ENCODE peak calls at places on chromosomes 6 and 20, in four cellular contexts. One of them, this sample, is unnamed.
A peak's percentile ranks its signal among the peaks of the same experiment; 100 is the strongest.

GRCh38 chr6:35897036-35897435 is 23.9 kb downstream of the SRPK1 start:
- DNase-seq in PC-3: no peak
- DNase-seq in GM23338: no peak
- DNase-seq in GM23248: no peak
- DNase-seq in this sample: no peak

GRCh38 chr6:98808522-98809210 is 25.7 kb upstream of the POU3F2 start:
- DNase-seq in PC-3: peak; percentile 40
- DNase-seq in GM23338: no peak
- DNase-seq in GM23248: peak; percentile 12
- DNase-seq in this sample: no peak

GRCh38 chr6:137852346-137852745 is 14.7 kb upstream of the TNFAIP3 start:
- DNase-seq in PC-3: no peak
- DNase-seq in GM23338: no peak
- DNase-seq in GM23248: peak; percentile 51
- DNase-seq in this sample: no peak

GRCh38 chr6:111846061-111846460 is 27.2 kb downstream of the FYN start:
- DNase-seq in PC-3: no peak
- DNase-seq in GM23338: no peak
- DNase-seq in GM23248: no peak
- DNase-seq in this sample: no peak

GRCh38 chr6:27867051-27867940 is 44.9 kb downstream of the OR2B2 start:
- DNase-seq in PC-3: no peak
- DNase-seq in GM23338: peak; percentile 94
- DNase-seq in GM23248: peak; percentile 85
- DNase-seq in this sample: peak; percentile 83

GRCh38 chr20:37567671-37568588 is 40.3 kb upstream of the BLCAP start:
- DNase-seq in PC-3: peak; percentile 27
- DNase-seq in GM23338: peak; percentile 72
- DNase-seq in GM23248: peak; percentile 12
- DNase-seq in this sample: no peak

GRCh38 chr6:105836889-105837288 is 249.2 kb upstream of the PRDM1 start:
- DNase-seq in PC-3: peak; percentile 52
- DNase-seq in GM23338: no peak
- DNase-seq in GM23248: no peak
- DNase-seq in this sample: peak; percentile 42

GRCh38 chr20:6384368-6384767 is 261.5 kb upstream of the FERMT1 start:
- DNase-seq in PC-3: no peak
- DNase-seq in GM23338: no peak
- DNase-seq in GM23248: no peak
- DNase-seq in this sample: no peak

GRCh38 chr20:44943828-44944227 is 16.4 kb downstream of the TOMM34 start:
- DNase-seq in PC-3: no peak
- DNase-seq in GM23338: no peak
- DNase-seq in GM23248: no peak
- DNase-seq in this sample: no peak

GRCh38 chr6:161200610-161201201 is 73.2 kb downstream of the AGPAT4 start:
- DNase-seq in PC-3: no peak
- DNase-seq in GM23338: peak; percentile 32
- DNase-seq in GM23248: no peak
- DNase-seq in this sample: no peak

GRCh38 chr6:73542882-73543281 is 22.1 kb upstream of the EEF1A1 start:
- DNase-seq in PC-3: no peak
- DNase-seq in GM23338: no peak
- DNase-seq in GM23248: no peak
- DNase-seq in this sample: no peak

GRCh38 chr20:62387219-62387913 is 463 bp downstream of the RPS21 start:
- DNase-seq in PC-3: no peak
- DNase-seq in GM23338: no peak
- DNase-seq in GM23248: no peak
- DNase-seq in this sample: no peak

GRCh38 chr6:99568103-99568933 is at the start of gene CCNC:
- DNase-seq in PC-3: peak; percentile 95
- DNase-seq in GM23338: peak; percentile 98
- DNase-seq in GM23248: peak; percentile 97
- DNase-seq in this sample: peak; percentile 97

GRCh38 chr6:84017709-84018452 is 15.7 kb upstream of the MRAP2 start:
- DNase-seq in PC-3: no peak
- DNase-seq in GM23338: no peak
- DNase-seq in GM23248: no peak
- DNase-seq in this sample: no peak

GRCh38 chr6:31663961-31664789 is 622 bp downstream of the GPANK1 start:
- DNase-seq in PC-3: peak; percentile 73
- DNase-seq in GM23338: no peak
- DNase-seq in GM23248: peak; percentile 90
- DNase-seq in this sample: peak; percentile 44

GRCh38 chr20:20827992-20828597 is 115.7 kb upstream of the RALGAPA2 start:
- DNase-seq in PC-3: no peak
- DNase-seq in GM23338: no peak
- DNase-seq in GM23248: no peak
- DNase-seq in this sample: no peak

GRCh38 chr6:149918151-149918905 is 4.6 kb downstream of the RAET1G start:
- DNase-seq in PC-3: no peak
- DNase-seq in GM23338: no peak
- DNase-seq in GM23248: no peak
- DNase-seq in this sample: no peak

GRCh38 chr20:17556842-17557674 is 12.8 kb upstream of the DSTN start:
- DNase-seq in PC-3: peak; percentile 84
- DNase-seq in GM23338: no peak
- DNase-seq in GM23248: peak; percentile 63
- DNase-seq in this sample: peak; percentile 33

GRCh38 chr6:25122001-25122400 is 157.2 kb upstream of the CARMIL1 start:
- DNase-seq in PC-3: no peak
- DNase-seq in GM23338: no peak
- DNase-seq in GM23248: peak; percentile 54
- DNase-seq in this sample: peak; percentile 7

GRCh38 chr6:75084872-75085381 is 120.9 kb downstream of the COL12A1 start:
- DNase-seq in PC-3: no peak
- DNase-seq in GM23338: peak; percentile 72
- DNase-seq in GM23248: no peak
- DNase-seq in this sample: peak; percentile 76

GRCh38 chr6:43078651-43079050 is 2.5 kb downstream of the PTK7 start:
- DNase-seq in PC-3: no peak
- DNase-seq in GM23338: no peak
- DNase-seq in GM23248: peak; percentile 50
- DNase-seq in this sample: no peak

GRCh38 chr20:62156592-62157386 is 13.2 kb downstream of the SS18L1 start:
- DNase-seq in PC-3: peak; percentile 34
- DNase-seq in GM23338: peak; percentile 87
- DNase-seq in GM23248: peak; percentile 69
- DNase-seq in this sample: peak; percentile 82

GRCh38 chr6:124203106-124203811 is 399.6 kb downstream of the NKAIN2 start:
- DNase-seq in PC-3: no peak
- DNase-seq in GM23338: no peak
- DNase-seq in GM23248: no peak
- DNase-seq in this sample: peak; percentile 7

GRCh38 chr6:36963451-36964290 is 9.1 kb downstream of the PI16 start:
- DNase-seq in PC-3: no peak
- DNase-seq in GM23338: peak; percentile 35
- DNase-seq in GM23248: no peak
- DNase-seq in this sample: no peak

GRCh38 chr20:1998715-1999114 is 4.9 kb upstream of the PDYN start:
- DNase-seq in PC-3: no peak
- DNase-seq in GM23338: peak; percentile 32
- DNase-seq in GM23248: no peak
- DNase-seq in this sample: no peak

GRCh38 chr20:7879883-7880282 is 60.4 kb downstream of the HAO1 start:
- DNase-seq in PC-3: peak; percentile 90
- DNase-seq in GM23338: peak; percentile 2
- DNase-seq in GM23248: peak; percentile 39
- DNase-seq in this sample: peak; percentile 6

GRCh38 chr6:168342626-168343025 is 23.0 kb upstream of the DACT2 start:
- DNase-seq in PC-3: peak; percentile 3
- DNase-seq in GM23338: no peak
- DNase-seq in GM23248: no peak
- DNase-seq in this sample: no peak

GRCh38 chr20:37239026-37239451 is 22.6 kb downstream of the GHRH start:
- DNase-seq in PC-3: no peak
- DNase-seq in GM23338: no peak
- DNase-seq in GM23248: no peak
- DNase-seq in this sample: no peak

GRCh38 chr6:32796848-32797776 is 19.7 kb downstream of the HLA-DOB start:
- DNase-seq in PC-3: peak; percentile 84
- DNase-seq in GM23338: peak; percentile 91
- DNase-seq in GM23248: peak; percentile 74
- DNase-seq in this sample: peak; percentile 81

GRCh38 chr20:401682-402495 is 6.2 kb upstream of the RBCK1 start:
- DNase-seq in PC-3: peak; percentile 99
- DNase-seq in GM23338: no peak
- DNase-seq in GM23248: peak; percentile 60
- DNase-seq in this sample: peak; percentile 87

GRCh38 chr6:10416863-10417641 is 2.2 kb upstream of the TFAP2A start:
- DNase-seq in PC-3: no peak
- DNase-seq in GM23338: peak; percentile 94
- DNase-seq in GM23248: no peak
- DNase-seq in this sample: no peak

GRCh38 chr6:146917979-146918378 is 286.2 kb upstream of the STXBP5 start:
- DNase-seq in PC-3: no peak
- DNase-seq in GM23338: no peak
- DNase-seq in GM23248: no peak
- DNase-seq in this sample: no peak

GRCh38 chr6:146916435-146917015 is 287.7 kb upstream of the STXBP5 start:
- DNase-seq in PC-3: no peak
- DNase-seq in GM23338: no peak
- DNase-seq in GM23248: peak; percentile 15
- DNase-seq in this sample: no peak

GRCh38 chr6:146919017-146919416 is 285.2 kb upstream of the STXBP5 start:
- DNase-seq in PC-3: no peak
- DNase-seq in GM23338: no peak
- DNase-seq in GM23248: no peak
- DNase-seq in this sample: no peak

GRCh38 chr6:146915671-146916127 is 288.5 kb upstream of the STXBP5 start:
- DNase-seq in PC-3: peak; percentile 60
- DNase-seq in GM23338: no peak
- DNase-seq in GM23248: peak; percentile 81
- DNase-seq in this sample: no peak

DNA sequence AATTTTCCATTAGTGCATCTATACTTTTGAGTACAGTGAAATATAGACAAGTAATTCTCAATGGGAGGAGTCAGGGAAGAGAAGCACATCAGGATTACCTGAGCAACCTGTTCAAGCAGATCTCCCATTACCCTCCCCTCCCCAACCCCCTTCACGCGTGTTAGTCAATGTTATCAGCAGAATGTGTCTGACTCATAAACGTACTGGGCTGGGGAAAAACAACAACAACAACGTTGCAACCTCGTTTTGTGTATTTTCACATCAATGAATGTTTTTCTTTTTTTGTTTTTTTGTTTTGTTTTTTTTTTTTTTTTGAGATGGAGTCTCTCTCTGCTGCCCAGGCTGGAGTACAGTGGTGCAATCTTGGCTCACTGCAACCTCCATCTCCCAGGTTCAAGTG is 287.0 kb upstream of the STXBP5 start:
- DNase-seq in PC-3: no peak
- DNase-seq in GM23338: no peak
- DNase-seq in GM23248: no peak
- DNase-seq in this sample: no peak
- TF ChIP-seq EZH2phosphoT487 in PC-3: no peak
- TF ChIP-seq EZH2phosphoT487 in GM23338: no peak
- TF ChIP-seq EZH2phosphoT487 in GM23248: no peak
- TF ChIP-seq EZH2phosphoT487 in this sample: no peak

GRCh38 chr20:41366546-41367392 is at the start of gene EMILIN3:
- DNase-seq in PC-3: no peak
- DNase-seq in GM23338: peak; percentile 78
- DNase-seq in GM23248: peak; percentile 31
- DNase-seq in this sample: peak; percentile 62
- TF ChIP-seq EZH2 in PC-3: no peak
- TF ChIP-seq EZH2 in GM23338: peak; percentile 39
- TF ChIP-seq EZH2 in GM23248: no peak
- TF ChIP-seq EZH2 in this sample: no peak

DNA sequence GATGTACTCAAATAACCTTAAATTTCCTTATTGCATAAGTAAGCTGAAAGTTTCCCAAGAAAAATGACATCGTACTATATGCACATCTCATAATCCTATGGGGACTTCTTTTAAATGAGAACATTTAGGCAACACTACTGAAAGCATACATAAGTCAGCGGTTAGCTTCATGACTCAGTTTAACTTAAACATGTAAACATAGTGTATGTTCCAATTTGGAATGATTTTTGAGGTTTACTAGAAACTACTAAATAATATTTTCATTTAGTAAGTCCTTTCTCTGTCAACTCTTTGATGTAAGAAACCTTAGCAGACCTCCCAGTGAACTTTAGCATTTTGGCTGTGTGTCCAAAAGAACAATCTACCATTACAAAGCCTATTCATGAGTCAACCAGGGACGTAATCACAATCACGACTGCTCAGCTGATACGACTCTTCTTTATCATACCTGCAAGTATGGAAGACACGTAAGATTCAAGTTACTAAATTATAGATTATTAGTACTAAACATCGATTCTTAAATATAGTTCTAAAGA is 19.3 kb downstream of the HIVEP2 start:
- DNase-seq in PC-3: no peak
- DNase-seq in GM23338: no peak
- DNase-seq in GM23248: peak; percentile 63
- DNase-seq in this sample: peak; percentile 8
- H3K4me2 ChIP-seq in PC-3: no peak overlapping the region
- H3K4me2 ChIP-seq in GM23338: peak overlapping the region; percentile 87
- H3K4me2 ChIP-seq in GM23248: peak overlapping the region; percentile 95
- H3K4me2 ChIP-seq in this sample: peak overlapping the region; percentile 88

GRCh38 chr6:118705799-118706481 is 54.5 kb upstream of the CEP85L start:
- DNase-seq in PC-3: no peak
- DNase-seq in GM23338: peak; percentile 75
- DNase-seq in GM23248: peak; percentile 79
- DNase-seq in this sample: no peak
- TF ChIP-seq EZH2phosphoT487 in PC-3: no peak
- TF ChIP-seq EZH2phosphoT487 in GM23338: no peak
- TF ChIP-seq EZH2phosphoT487 in GM23248: no peak
- TF ChIP-seq EZH2phosphoT487 in this sample: no peak

GRCh38 chr6:117483004-117483644 is 650 bp downstream of the DCBLD1 start:
- DNase-seq in PC-3: peak; percentile 43
- DNase-seq in GM23338: peak; percentile 67
- DNase-seq in GM23248: peak; percentile 87
- DNase-seq in this sample: peak; percentile 79

GRCh38 chr6:117480651-117481050 is 1.8 kb upstream of the DCBLD1 start:
- DNase-seq in PC-3: no peak
- DNase-seq in GM23338: no peak
- DNase-seq in GM23248: no peak
- DNase-seq in this sample: no peak

GRCh38 chr6:117481926-117482239 is 591 bp upstream of the DCBLD1 start:
- DNase-seq in PC-3: no peak
- DNase-seq in GM23338: peak; percentile 15
- DNase-seq in GM23248: no peak
- DNase-seq in this sample: no peak

GRCh38 chr6:117482240-117483003 is at the start of gene DCBLD1:
- DNase-seq in PC-3: peak; percentile 79
- DNase-seq in GM23338: peak; percentile 86
- DNase-seq in GM23248: peak; percentile 96
- DNase-seq in this sample: peak; percentile 90

GRCh38 chr6:117481278-117481925 is 1.1 kb upstream of the DCBLD1 start:
- DNase-seq in PC-3: no peak
- DNase-seq in GM23338: peak; percentile 41
- DNase-seq in GM23248: no peak
- DNase-seq in this sample: peak; percentile 47
- TF ChIP-seq EZH2 in PC-3: no peak
- TF ChIP-seq EZH2 in GM23338: no peak
- TF ChIP-seq EZH2 in GM23248: no peak
- TF ChIP-seq EZH2 in this sample: no peak